ENCODE peak calls at places on chromosomes 5 and 9, in nine cellular contexts. One of them, this sample, is unnamed.
A peak's percentile ranks its signal among the peaks of the same experiment; 100 is the strongest.

GRCh38 chr9:108885643-108886348 is 23.7 kb downstream of the ACTL7A start:
- DNase-seq in fibroblast of lung: peak; percentile 74
- DNase-seq in IMR-90: peak; percentile 84
- DNase-seq in CD4-positive, alpha-beta memory T cell: no peak
- DNase-seq in AG04449: peak; percentile 23
- DNase-seq in cardiac fibroblast: peak; percentile 94
- DNase-seq in heart left ventricle: no peak
- DNase-seq in coronary artery: no peak
- DNase-seq in GM23248: peak; percentile 76
- DNase-seq in this sample: peak; percentile 24

GRCh38 chr9:127527560-127528268 is 76.4 kb downstream of the LRSAM1 start:
- DNase-seq in CD4-positive, alpha-beta memory T cell: no peak
- DNase-seq in IMR-90: no peak
- DNase-seq in heart left ventricle: no peak
- DNase-seq in coronary artery: no peak
- DNase-seq in GM23248: no peak
- DNase-seq in cardiac fibroblast: no peak
- DNase-seq in fibroblast of lung: no peak
- DNase-seq in AG04449: no peak
- DNase-seq in this sample: no peak

GRCh38 chr9:4750021-4750673 is 9.1 kb upstream of the AK3 start:
- DNase-seq in AG04449: no peak
- DNase-seq in coronary artery: no peak
- DNase-seq in GM23248: peak; percentile 63
- DNase-seq in fibroblast of lung: peak; percentile 46
- DNase-seq in CD4-positive, alpha-beta memory T cell: peak; percentile 34
- DNase-seq in heart left ventricle: no peak
- DNase-seq in cardiac fibroblast: peak; percentile 71
- DNase-seq in IMR-90: peak; percentile 61
- DNase-seq in this sample: no peak

GRCh38 chr5:102270036-102270435 is 26.0 kb downstream of the SLCO4C1 start:
- DNase-seq in heart left ventricle: no peak
- DNase-seq in cardiac fibroblast: no peak
- DNase-seq in IMR-90: no peak
- DNase-seq in coronary artery: no peak
- DNase-seq in AG04449: no peak
- DNase-seq in GM23248: no peak
- DNase-seq in CD4-positive, alpha-beta memory T cell: no peak
- DNase-seq in fibroblast of lung: no peak
- DNase-seq in this sample: no peak

GRCh38 chr5:61330879-61331406 is 1.1 kb upstream of the ZSWIM6 start:
- DNase-seq in AG04449: no peak
- DNase-seq in coronary artery: peak; percentile 83
- DNase-seq in CD4-positive, alpha-beta memory T cell: peak; percentile 82
- DNase-seq in fibroblast of lung: peak; percentile 81
- DNase-seq in GM23248: peak; percentile 91
- DNase-seq in cardiac fibroblast: peak; percentile 77
- DNase-seq in IMR-90: peak; percentile 78
- DNase-seq in heart left ventricle: peak; percentile 72
- DNase-seq in this sample: peak; percentile 41

GRCh38 chr5:77925503-77925902 is 149.4 kb upstream of the TBCA start:
- DNase-seq in CD4-positive, alpha-beta memory T cell: peak; percentile 33
- DNase-seq in AG04449: no peak
- DNase-seq in heart left ventricle: no peak
- DNase-seq in IMR-90: no peak
- DNase-seq in coronary artery: no peak
- DNase-seq in GM23248: no peak
- DNase-seq in cardiac fibroblast: no peak
- DNase-seq in fibroblast of lung: no peak
- DNase-seq in this sample: peak; percentile 69

GRCh38 chr9:92003308-92004044 is 53.4 kb upstream of the ROR2 start:
- DNase-seq in cardiac fibroblast: no peak
- DNase-seq in CD4-positive, alpha-beta memory T cell: no peak
- DNase-seq in AG04449: no peak
- DNase-seq in heart left ventricle: no peak
- DNase-seq in coronary artery: no peak
- DNase-seq in fibroblast of lung: no peak
- DNase-seq in GM23248: no peak
- DNase-seq in IMR-90: no peak
- DNase-seq in this sample: no peak

GRCh38 chr9:129751841-129752801 is 721 bp downstream of the PTGES start:
- DNase-seq in AG04449: no peak
- DNase-seq in cardiac fibroblast: no peak
- DNase-seq in GM23248: peak; percentile 72
- DNase-seq in fibroblast of lung: no peak
- DNase-seq in CD4-positive, alpha-beta memory T cell: no peak
- DNase-seq in coronary artery: no peak
- DNase-seq in IMR-90: no peak
- DNase-seq in heart left ventricle: no peak
- DNase-seq in this sample: no peak

GRCh38 chr9:137818286-137818685 is 59.3 kb upstream of the CACNA1B start:
- DNase-seq in GM23248: no peak
- DNase-seq in coronary artery: no peak
- DNase-seq in IMR-90: no peak
- DNase-seq in heart left ventricle: no peak
- DNase-seq in AG04449: no peak
- DNase-seq in cardiac fibroblast: no peak
- DNase-seq in fibroblast of lung: no peak
- DNase-seq in CD4-positive, alpha-beta memory T cell: no peak
- DNase-seq in this sample: no peak

DNA sequence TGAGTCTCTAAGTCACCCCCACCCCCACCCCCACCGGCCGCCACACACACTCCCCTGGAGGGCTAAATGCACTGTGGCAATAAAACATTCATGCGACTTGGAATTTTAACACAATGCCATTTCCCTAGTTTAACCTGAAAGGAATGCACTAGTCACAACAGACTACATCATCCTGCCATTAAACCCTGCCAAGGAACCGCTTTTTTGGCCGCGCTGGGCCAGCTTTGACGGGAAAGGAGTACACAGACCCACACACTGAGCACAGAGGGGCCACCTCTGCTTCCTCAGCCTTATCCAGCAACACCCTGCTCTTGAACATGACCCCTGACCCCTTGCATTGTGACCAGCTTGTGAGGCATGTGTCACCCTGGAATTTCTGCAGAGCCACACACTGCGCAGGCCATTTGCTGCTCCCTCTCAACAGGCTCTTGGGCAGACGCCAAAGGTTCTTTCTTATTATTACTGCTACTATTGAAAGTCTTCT is 165.3 kb downstream of the BNC2 start:
- DNase-seq in coronary artery: peak; percentile 91
- DNase-seq in fibroblast of lung: peak; percentile 99
- DNase-seq in cardiac fibroblast: peak; percentile 100
- DNase-seq in GM23248: peak; percentile 96
- DNase-seq in heart left ventricle: peak; percentile 76
- DNase-seq in CD4-positive, alpha-beta memory T cell: no peak
- DNase-seq in IMR-90: peak; percentile 97
- DNase-seq in AG04449: peak; percentile 91
- DNase-seq in this sample: no peak
- H3K4me3 ChIP-seq in coronary artery: peak overlapping the region; percentile 64
- H3K4me3 ChIP-seq in fibroblast of lung: peak overlapping the region; percentile 55
- H3K4me3 ChIP-seq in cardiac fibroblast: peak overlapping the region; percentile 60
- H3K4me3 ChIP-seq in GM23248: peak overlapping the region; percentile 67
- H3K4me3 ChIP-seq in heart left ventricle: no peak overlapping the region
- H3K4me3 ChIP-seq in CD4-positive, alpha-beta memory T cell: no peak overlapping the region
- H3K4me3 ChIP-seq in IMR-90: peak overlapping the region; percentile 42
- H3K4me3 ChIP-seq in AG04449: peak overlapping the region; percentile 34
- H3K4me3 ChIP-seq in this sample: no peak overlapping the region

DNA sequence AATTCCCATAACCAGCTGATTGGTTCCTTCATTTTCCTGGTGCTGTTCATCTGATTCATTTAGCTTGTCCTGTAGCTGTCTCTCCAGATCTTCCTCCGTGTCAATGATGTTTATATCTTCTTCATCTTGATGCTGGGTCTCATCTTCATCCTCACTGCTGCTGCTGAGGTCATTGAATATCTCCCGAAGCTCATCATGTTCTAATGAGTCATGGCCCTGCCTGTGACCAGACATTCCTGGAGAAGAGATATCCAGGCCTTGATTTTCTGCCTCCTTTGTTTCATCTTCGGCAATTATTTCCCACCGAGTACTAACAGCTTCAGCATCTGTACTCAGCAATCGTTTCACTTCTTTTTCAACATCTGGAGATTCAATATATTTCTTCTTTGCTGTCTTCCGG is 1.4 kb downstream of the TAF7 start:
- DNase-seq in IMR-90: no peak
- DNase-seq in AG04449: no peak
- DNase-seq in cardiac fibroblast: no peak
- DNase-seq in CD4-positive, alpha-beta memory T cell: no peak
- DNase-seq in coronary artery: no peak
- DNase-seq in heart left ventricle: no peak
- DNase-seq in GM23248: peak; percentile 18
- DNase-seq in fibroblast of lung: no peak
- DNase-seq in this sample: no peak
- H3K4me3 ChIP-seq in IMR-90: no peak overlapping the region
- H3K4me3 ChIP-seq in AG04449: no peak overlapping the region
- H3K4me3 ChIP-seq in cardiac fibroblast: no peak overlapping the region
- H3K4me3 ChIP-seq in CD4-positive, alpha-beta memory T cell: peak overlapping the region; percentile 77
- H3K4me3 ChIP-seq in coronary artery: peak overlapping the region; percentile 86
- H3K4me3 ChIP-seq in heart left ventricle: no peak overlapping the region
- H3K4me3 ChIP-seq in GM23248: peak overlapping the region; percentile 78
- H3K4me3 ChIP-seq in fibroblast of lung: peak overlapping the region; percentile 99
- H3K4me3 ChIP-seq in this sample: no peak overlapping the region

GRCh38 chr5:5678909-5679308 is 256.4 kb downstream of the ICE1 start:
- DNase-seq in cardiac fibroblast: peak; percentile 8
- DNase-seq in GM23248: no peak
- DNase-seq in fibroblast of lung: no peak
- DNase-seq in coronary artery: no peak
- DNase-seq in CD4-positive, alpha-beta memory T cell: no peak
- DNase-seq in heart left ventricle: peak; percentile 49
- DNase-seq in AG04449: no peak
- DNase-seq in IMR-90: no peak
- DNase-seq in this sample: no peak

GRCh38 chr5:5677738-5678137 is 255.3 kb downstream of the ICE1 start:
- DNase-seq in IMR-90: no peak
- DNase-seq in GM23248: no peak
- DNase-seq in cardiac fibroblast: no peak
- DNase-seq in AG04449: no peak
- DNase-seq in fibroblast of lung: no peak
- DNase-seq in coronary artery: no peak
- DNase-seq in heart left ventricle: no peak
- DNase-seq in CD4-positive, alpha-beta memory T cell: no peak
- DNase-seq in this sample: no peak

GRCh38 chr5:5671823-5672222 is 249.3 kb downstream of the ICE1 start:
- DNase-seq in IMR-90: no peak
- DNase-seq in AG04449: no peak
- DNase-seq in GM23248: no peak
- DNase-seq in CD4-positive, alpha-beta memory T cell: no peak
- DNase-seq in coronary artery: no peak
- DNase-seq in fibroblast of lung: no peak
- DNase-seq in cardiac fibroblast: no peak
- DNase-seq in heart left ventricle: no peak
- DNase-seq in this sample: no peak

GRCh38 chr5:5676218-5676617 is 253.7 kb downstream of the ICE1 start:
- DNase-seq in heart left ventricle: no peak
- DNase-seq in AG04449: no peak
- DNase-seq in fibroblast of lung: no peak
- DNase-seq in GM23248: no peak
- DNase-seq in IMR-90: no peak
- DNase-seq in CD4-positive, alpha-beta memory T cell: no peak
- DNase-seq in cardiac fibroblast: no peak
- DNase-seq in coronary artery: no peak
- DNase-seq in this sample: no peak

DNA sequence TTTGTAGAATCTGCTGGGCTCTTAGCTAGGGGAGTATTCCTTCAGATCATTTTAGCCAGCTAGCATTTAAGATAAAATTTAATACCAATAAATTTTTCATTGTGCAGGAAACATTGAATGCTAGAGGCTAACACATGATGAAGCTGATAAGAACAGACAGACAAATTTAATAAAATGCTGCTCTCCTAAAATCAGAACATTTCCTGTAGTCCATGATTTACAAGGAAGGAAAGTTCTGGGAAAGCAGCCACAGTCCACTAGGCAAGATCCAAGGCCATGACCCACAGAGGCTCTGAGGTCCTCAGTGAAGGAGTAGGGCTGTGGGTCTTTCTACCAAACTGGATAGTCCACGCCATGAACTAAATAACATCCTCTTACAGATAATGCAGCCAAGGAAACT is 253.0 kb downstream of the ICE1 start:
- DNase-seq in cardiac fibroblast: no peak
- DNase-seq in coronary artery: no peak
- DNase-seq in GM23248: no peak
- DNase-seq in IMR-90: no peak
- DNase-seq in heart left ventricle: no peak
- DNase-seq in fibroblast of lung: no peak
- DNase-seq in AG04449: no peak
- DNase-seq in CD4-positive, alpha-beta memory T cell: no peak
- DNase-seq in this sample: no peak
- H3K4me3 ChIP-seq in cardiac fibroblast: no peak overlapping the region
- H3K4me3 ChIP-seq in coronary artery: no peak overlapping the region
- H3K4me3 ChIP-seq in GM23248: no peak overlapping the region
- H3K4me3 ChIP-seq in IMR-90: no peak overlapping the region
- H3K4me3 ChIP-seq in heart left ventricle: no peak overlapping the region
- H3K4me3 ChIP-seq in fibroblast of lung: no peak overlapping the region
- H3K4me3 ChIP-seq in AG04449: no peak overlapping the region
- H3K4me3 ChIP-seq in CD4-positive, alpha-beta memory T cell: no peak overlapping the region
- H3K4me3 ChIP-seq in this sample: no peak overlapping the region

DNA sequence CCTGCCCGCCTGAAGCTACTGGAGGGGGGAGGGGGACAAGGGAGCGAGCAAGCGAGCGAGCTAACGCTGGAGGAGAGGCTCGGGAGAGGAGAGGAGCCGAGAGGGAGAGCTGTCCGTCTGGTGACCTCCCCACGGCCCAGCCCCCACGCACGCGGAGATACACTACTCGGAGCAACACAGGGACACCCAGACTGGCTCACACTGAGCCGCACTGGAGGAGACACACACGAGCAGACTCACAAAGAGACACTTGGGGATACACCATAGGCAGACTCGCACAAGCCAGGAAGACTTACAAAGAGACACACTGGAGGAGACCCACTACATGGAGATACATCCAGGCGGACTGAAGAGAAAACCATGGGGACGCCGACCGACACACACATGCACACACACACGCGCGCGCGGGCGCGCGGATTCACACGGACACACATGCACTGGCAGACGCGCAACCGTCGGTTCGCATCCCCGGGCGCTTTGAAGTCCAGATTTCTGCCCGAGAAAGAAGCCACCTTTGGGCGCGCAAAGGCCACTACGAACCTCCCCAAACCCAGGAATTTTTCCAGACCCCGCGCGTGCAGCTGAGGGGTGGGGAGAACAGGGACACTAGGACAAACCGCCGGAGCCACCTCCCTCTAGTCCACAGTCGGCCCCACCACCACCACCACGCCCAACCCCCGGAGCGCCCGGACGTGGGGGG is 703 bp downstream of the CNTFR start:
- DNase-seq in fibroblast of lung: no peak
- DNase-seq in IMR-90: no peak
- DNase-seq in cardiac fibroblast: no peak
- DNase-seq in coronary artery: no peak
- DNase-seq in heart left ventricle: no peak
- DNase-seq in GM23248: no peak
- DNase-seq in AG04449: no peak
- DNase-seq in CD4-positive, alpha-beta memory T cell: no peak
- DNase-seq in this sample: no peak
- H3K4me3 ChIP-seq in fibroblast of lung: no peak overlapping the region
- H3K4me3 ChIP-seq in IMR-90: no peak overlapping the region
- H3K4me3 ChIP-seq in cardiac fibroblast: no peak overlapping the region
- H3K4me3 ChIP-seq in coronary artery: peak overlapping the region; percentile 82
- H3K4me3 ChIP-seq in heart left ventricle: no peak overlapping the region
- H3K4me3 ChIP-seq in GM23248: no peak overlapping the region
- H3K4me3 ChIP-seq in AG04449: no peak overlapping the region
- H3K4me3 ChIP-seq in CD4-positive, alpha-beta memory T cell: no peak overlapping the region
- H3K4me3 ChIP-seq in this sample: no peak overlapping the region

This sample was measured in Jurkat, Clone E6-1.